ENCODE peak calls at places on chromosomes 11 and 22, in six cellular contexts. S is activated T-helper 1 cell treated with anti-CD3 and anti-CD28 coated beads, Interleukin-2, amount 50 U/mL, for 16 hours; E is fibroblast of lung; Z is activated CD8-positive, alpha-beta T cell treated with anti-CD3 and anti-CD28 coated beads for 36 hours; M is dorsolateral prefrontal cortex; N is HT-29. T is an unnamed sample.

GRCh38 chr11:124831897-124832296 is 31.7 kb upstream of the MSANTD2 start:
- DNase-seq in M (no peak), S (no peak), E (no peak), Z (no peak), N (no peak), T (no peak)

GRCh38 chr11:109422755-109423113 is 744 bp downstream of the C11orf87 start:
- DNase-seq in N (no peak), S (no peak), Z (no peak), M (no peak), E (peak; percentile 14), T (no peak)

GRCh38 chr11:66848671-66849500 is 5.6 kb downstream of the RCE1 start:
- DNase-seq in E (no peak), N (no peak), M (peak; percentile 17), Z (no peak), S (no peak), T (no peak)

GRCh38 chr22:43387815-43388214 is 24.0 kb upstream of the MPPED1 start:
- DNase-seq in N (no peak), M (no peak), Z (no peak), E (no peak), S (no peak), T (no peak)

GRCh38 chr22:38348751-38349496 is 31.7 kb upstream of the CSNK1E start:
- DNase-seq in E (no peak), Z (no peak), S (no peak), N (no peak), M (peak; percentile 31), T (no peak)

GRCh38 chr11:1873048-1873812 is 18.5 kb downstream of the PRR33 start:
- DNase-seq in Z (no peak), N (no peak), M (no peak), E (peak; percentile 81), S (no peak), T (no peak)

GRCh38 chr11:27293500-27294417 is 69.3 kb downstream of the CCDC34 start:
- DNase-seq in N (no peak), Z (no peak), E (no peak), S (no peak), M (no peak), T (no peak)

GRCh38 chr11:123561046-123561781 is 93.2 kb downstream of the SCN3B start:
- DNase-seq in M (peak; percentile 71), Z (no peak), E (no peak), N (peak; percentile 41), S (no peak), T (no peak)

GRCh38 chr11:839875-840617 is 2.3 kb downstream of the POLR2L start:
- DNase-seq in N (peak; percentile 55), S (no peak), Z (no peak), E (no peak), M (no peak), T (no peak)

T was measured in activated effector memory CD4-positive, alpha-beta T cell treated with Interleukin-2 at 50 U/mL for 16 hours.